ENCODE peak calls at places on chromosomes 11 and 22, in five cellular contexts. One of them, this sample, is unnamed. For H3K4me1, the result is how much of the 10 kb centered on the place peaks cover.

GRCh38 chr11:130877532-130877931 is 38.7 kb downstream of the SNX19 start:
- DNase-seq in prostate gland: no peak
- DNase-seq in hepatocyte: no peak
- DNase-seq in Caco-2: no peak
- DNase-seq in cardiac muscle cell: no peak
- DNase-seq in this sample: no peak

GRCh38 chr11:102010776-102011500 is 36.3 kb upstream of the CFAP300 start:
- DNase-seq in Caco-2: peak
- DNase-seq in prostate gland: peak
- DNase-seq in hepatocyte: peak
- DNase-seq in cardiac muscle cell: peak
- DNase-seq in this sample: peak

GRCh38 chr22:47337161-47337621 is 574.7 kb downstream of the TBC1D22A start:
- DNase-seq in cardiac muscle cell: no peak
- DNase-seq in Caco-2: no peak
- DNase-seq in prostate gland: peak
- DNase-seq in hepatocyte: no peak
- DNase-seq in this sample: peak

GRCh38 chr22:46056169-46057041 is 79.4 kb upstream of the WNT7B start:
- DNase-seq in Caco-2: no peak
- DNase-seq in hepatocyte: no peak
- DNase-seq in prostate gland: no peak
- DNase-seq in cardiac muscle cell: no peak
- DNase-seq in this sample: no peak

GRCh38 chr11:19946681-19947080 is 213.6 kb downstream of the DBX1 start:
- DNase-seq in hepatocyte: no peak
- DNase-seq in cardiac muscle cell: no peak
- DNase-seq in prostate gland: no peak
- DNase-seq in Caco-2: no peak
- DNase-seq in this sample: no peak

GRCh38 chr11:100730266-100730665 is 43.2 kb downstream of the ARHGAP42 start:
- DNase-seq in hepatocyte: no peak
- DNase-seq in prostate gland: no peak
- DNase-seq in cardiac muscle cell: no peak
- DNase-seq in Caco-2: no peak
- DNase-seq in this sample: no peak

GRCh38 chr11:4851033-4851432 is 2.0 kb upstream of the OR51S1 start:
- DNase-seq in prostate gland: no peak
- DNase-seq in hepatocyte: no peak
- DNase-seq in Caco-2: no peak
- DNase-seq in cardiac muscle cell: peak
- DNase-seq in this sample: no peak

GRCh38 chr11:64400096-64400495 is 41.1 kb downstream of the RPS6KA4 start:
- DNase-seq in Caco-2: no peak
- DNase-seq in hepatocyte: no peak
- DNase-seq in cardiac muscle cell: no peak
- DNase-seq in prostate gland: no peak
- DNase-seq in this sample: peak

GRCh38 chr11:13287681-13288080 is 10.1 kb downstream of the BMAL1 start:
- DNase-seq in hepatocyte: no peak
- DNase-seq in prostate gland: no peak
- DNase-seq in cardiac muscle cell: no peak
- DNase-seq in Caco-2: no peak
- DNase-seq in this sample: no peak

GRCh38 chr22:36145881-36146280 is 14.7 kb downstream of the APOL3 start:
- DNase-seq in prostate gland: no peak
- DNase-seq in cardiac muscle cell: no peak
- DNase-seq in Caco-2: no peak
- DNase-seq in hepatocyte: no peak
- DNase-seq in this sample: no peak

GRCh38 chr11:71554996-71555395 is 6.8 kb downstream of the KRTAP5-9 start:
- DNase-seq in hepatocyte: no peak
- DNase-seq in Caco-2: no peak
- DNase-seq in cardiac muscle cell: no peak
- DNase-seq in prostate gland: no peak
- DNase-seq in this sample: no peak

GRCh38 chr11:19656140-19656541 is 56.5 kb upstream of the NAV2 start:
- DNase-seq in hepatocyte: no peak
- DNase-seq in prostate gland: peak
- DNase-seq in cardiac muscle cell: no peak
- DNase-seq in Caco-2: no peak
- DNase-seq in this sample: no peak

GRCh38 chr22:21457023-21457787 is 10.0 kb upstream of the TMEM191C start:
- DNase-seq in hepatocyte: peak
- DNase-seq in prostate gland: peak
- DNase-seq in Caco-2: peak
- DNase-seq in cardiac muscle cell: no peak
- DNase-seq in this sample: peak

GRCh38 chr11:45162064-45162375 is 15.6 kb downstream of the PRDM11 start:
- DNase-seq in hepatocyte: no peak
- DNase-seq in cardiac muscle cell: no peak
- DNase-seq in Caco-2: no peak
- DNase-seq in prostate gland: no peak
- DNase-seq in this sample: no peak

DNA sequence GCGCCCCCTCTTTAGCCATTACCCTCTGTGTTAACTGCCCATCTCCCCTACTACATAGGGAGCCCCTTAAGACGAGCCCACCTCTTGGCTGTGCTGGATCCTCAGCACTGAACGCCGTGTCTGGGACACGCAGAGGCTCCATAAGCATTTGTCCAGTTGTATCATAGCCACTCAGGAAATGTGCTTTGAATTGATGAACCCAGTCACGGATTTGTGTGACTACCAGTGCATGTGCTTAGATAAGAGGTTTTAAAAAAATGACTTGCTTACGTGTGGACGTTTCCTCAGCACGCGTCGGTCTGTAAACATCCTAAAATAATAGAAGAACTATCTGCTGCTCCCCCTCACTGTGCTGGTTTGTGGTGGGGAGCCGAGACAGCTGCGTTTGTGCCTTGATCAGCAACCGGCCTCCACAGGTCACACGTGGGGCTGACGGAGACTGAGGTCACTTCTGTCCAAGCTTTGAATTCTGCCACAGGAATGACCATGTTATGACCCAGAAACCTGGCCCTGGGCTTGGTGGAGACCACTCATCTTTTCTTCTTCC is 4.2 kb downstream of the MICAL2 start:
- DNase-seq in cardiac muscle cell: no peak
- DNase-seq in Caco-2: peak
- DNase-seq in prostate gland: no peak
- DNase-seq in hepatocyte: no peak
- DNase-seq in this sample: no peak
- H3K4me1 ChIP-seq in cardiac muscle cell: half or more
- H3K4me1 ChIP-seq in Caco-2: half or more
- H3K4me1 ChIP-seq in prostate gland: under half
- H3K4me1 ChIP-seq in hepatocyte: under half
- H3K4me1 ChIP-seq in this sample: under half

GRCh38 chr22:28933321-28933720 is 49.9 kb downstream of the ZNRF3 start:
- DNase-seq in hepatocyte: no peak
- DNase-seq in cardiac muscle cell: no peak
- DNase-seq in prostate gland: no peak
- DNase-seq in Caco-2: peak
- DNase-seq in this sample: no peak
- H3K4me1 ChIP-seq in hepatocyte: under half
- H3K4me1 ChIP-seq in cardiac muscle cell: half or more
- H3K4me1 ChIP-seq in prostate gland: under half
- H3K4me1 ChIP-seq in Caco-2: half or more
- H3K4me1 ChIP-seq in this sample: under half

GRCh38 chr11:62676698-62677097 is 2.2 kb downstream of the UBXN1 start:
- DNase-seq in cardiac muscle cell: no peak
- DNase-seq in hepatocyte: no peak
- DNase-seq in Caco-2: no peak
- DNase-seq in prostate gland: no peak
- DNase-seq in this sample: no peak
- H3K4me1 ChIP-seq in cardiac muscle cell: under half
- H3K4me1 ChIP-seq in hepatocyte: under half
- H3K4me1 ChIP-seq in Caco-2: under half
- H3K4me1 ChIP-seq in prostate gland: under half
- H3K4me1 ChIP-seq in this sample: under half

DNA sequence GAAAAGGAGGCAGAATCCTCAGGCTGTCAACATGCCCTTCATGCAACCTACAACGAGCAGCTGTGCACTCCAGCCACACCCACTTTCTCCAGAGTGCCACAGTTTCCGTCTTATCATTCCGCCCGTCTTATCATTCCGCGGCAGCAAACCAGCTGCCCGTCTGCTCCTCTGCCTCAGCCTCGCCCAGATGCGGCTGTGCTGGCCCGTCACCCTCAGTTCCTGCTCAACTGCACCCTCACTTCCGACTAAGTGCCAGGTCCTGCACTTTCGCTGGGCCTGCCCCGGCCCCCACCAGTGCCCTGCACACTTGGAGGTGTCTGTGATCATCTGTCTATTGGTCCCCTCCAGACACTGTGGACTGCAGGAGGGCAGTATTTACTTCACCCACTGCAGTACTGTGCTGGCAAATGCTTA is 43.7 kb downstream of the MICAL3 start:
- DNase-seq in Caco-2: peak
- DNase-seq in prostate gland: peak
- DNase-seq in hepatocyte: peak
- DNase-seq in cardiac muscle cell: peak
- DNase-seq in this sample: no peak
- H3K4me1 ChIP-seq in Caco-2: under half
- H3K4me1 ChIP-seq in prostate gland: under half
- H3K4me1 ChIP-seq in hepatocyte: under half
- H3K4me1 ChIP-seq in cardiac muscle cell: under half
- H3K4me1 ChIP-seq in this sample: under half

GRCh38 chr11:59151761-59152160 is 9.1 kb downstream of the FAM111A start:
- DNase-seq in Caco-2: no peak
- DNase-seq in prostate gland: no peak
- DNase-seq in hepatocyte: no peak
- DNase-seq in cardiac muscle cell: no peak
- DNase-seq in this sample: no peak
- H3K4me1 ChIP-seq in Caco-2: under half
- H3K4me1 ChIP-seq in prostate gland: under half
- H3K4me1 ChIP-seq in hepatocyte: under half
- H3K4me1 ChIP-seq in cardiac muscle cell: under half
- H3K4me1 ChIP-seq in this sample: under half

GRCh38 chr11:114154271-114155047 is 94.9 kb downstream of the ZBTB16 start:
- DNase-seq in prostate gland: peak
- DNase-seq in hepatocyte: no peak
- DNase-seq in Caco-2: peak
- DNase-seq in cardiac muscle cell: no peak
- DNase-seq in this sample: no peak
- H3K4me1 ChIP-seq in prostate gland: under half
- H3K4me1 ChIP-seq in hepatocyte: under half
- H3K4me1 ChIP-seq in Caco-2: under half
- H3K4me1 ChIP-seq in cardiac muscle cell: under half
- H3K4me1 ChIP-seq in this sample: under half

GRCh38 chr22:49966716-49967332 is 6.3 kb downstream of the PIM3 start:
- DNase-seq in hepatocyte: peak
- DNase-seq in prostate gland: no peak
- DNase-seq in Caco-2: no peak
- DNase-seq in cardiac muscle cell: peak
- DNase-seq in this sample: no peak
- H3K4me1 ChIP-seq in hepatocyte: half or more
- H3K4me1 ChIP-seq in prostate gland: under half
- H3K4me1 ChIP-seq in Caco-2: half or more
- H3K4me1 ChIP-seq in cardiac muscle cell: under half
- H3K4me1 ChIP-seq in this sample: under half

This sample was measured in PC-9.